ENCODE peak calls at places on chromosomes 13 and 19, in seven cellular contexts. W is body of pancreas, M is NB4, S is erythroblast, Z is uterus, I is testis, H is sigmoid colon. L is an unnamed sample.

GRCh38 chr19:1064661-1065605 is 2.0 kb upstream of the ARHGAP45 start:
- DNase-seq in Z (no peak), S (peak; percentile 82), W (peak; percentile 77), H (no peak), M (peak; percentile 68), I (peak; percentile 61), L (peak; percentile 82)

GRCh38 chr13:76522083-76522755 is 364.0 kb downstream of the KCTD12 start:
- DNase-seq in H (no peak), Z (no peak), W (no peak), M (no peak), S (peak; percentile 89), I (no peak), L (no peak)

GRCh38 chr13:30504081-30504480 is 38.3 kb upstream of the HMGB1 start:
- DNase-seq in H (no peak), W (no peak), M (peak; percentile 76), I (no peak), S (peak; percentile 93), Z (no peak), L (no peak)

GRCh38 chr13:89900104-89900760 is 1447.3 kb upstream of the MIR17HG start:
- DNase-seq in I (no peak), S (no peak), W (no peak), M (no peak), H (no peak), Z (no peak), L (no peak)

GRCh38 chr13:73740681-73741080 is 393.5 kb downstream of the KLF12 start:
- DNase-seq in H (no peak), Z (no peak), W (no peak), I (peak; percentile 22), M (no peak), S (no peak), L (no peak)

GRCh38 chr13:35787937-35788336 is 311.4 kb upstream of the MAB21L1 start:
- DNase-seq in S (no peak), M (no peak), W (no peak), H (no peak), I (no peak), Z (no peak), L (no peak)

GRCh38 chr19:43618921-43619261 is 538 bp downstream of the ZNF428 start:
- DNase-seq in M (peak; percentile 74), I (peak; percentile 77), Z (no peak), W (no peak), S (peak; percentile 82), H (no peak), L (no peak)

GRCh38 chr13:110523180-110523579 is 38.3 kb downstream of the RAB20 start:
- DNase-seq in W (no peak), I (no peak), S (no peak), Z (no peak), M (peak; percentile 44), H (peak; percentile 49), L (no peak)

GRCh38 chr13:101204270-101205011 is 211.9 kb downstream of the NALCN start:
- DNase-seq in S (no peak), H (no peak), I (no peak), M (no peak), Z (no peak), W (no peak), L (no peak)

GRCh38 chr13:36133950-36134349 is 2.8 kb upstream of the DCLK1 start:
- DNase-seq in Z (no peak), S (no peak), M (no peak), H (no peak), W (no peak), I (no peak), L (no peak)

GRCh38 chr13:40402931-40403412 is 263.5 kb downstream of the FOXO1 start:
- DNase-seq in M (peak; percentile 39), W (no peak), Z (peak; percentile 59), I (no peak), H (peak; percentile 68), S (no peak), L (peak; percentile 34)

GRCh38 chr13:40470665-40471064 is 195.8 kb downstream of the FOXO1 start:
- DNase-seq in Z (peak; percentile 70), I (no peak), S (no peak), W (no peak), M (no peak), H (no peak), L (no peak)

GRCh38 chr19:33812388-33813330 is 16.0 kb downstream of the KCTD15 start:
- DNase-seq in W (no peak), S (no peak), Z (no peak), H (peak; percentile 40), I (no peak), M (no peak), L (no peak)

GRCh38 chr19:1455002-1455335 is 5.0 kb downstream of the APC2 start:
- DNase-seq in W (no peak), M (no peak), I (no peak), S (no peak), H (no peak), Z (no peak), L (no peak)

GRCh38 chr19:51714848-51715247 is 8.9 kb downstream of the HAS1 start:
- DNase-seq in I (no peak), M (peak; percentile 34), W (no peak), S (no peak), Z (no peak), H (no peak), L (no peak)

GRCh38 chr13:100068532-100068931 is 20.4 kb upstream of the PCCA start:
- DNase-seq in M (no peak), I (no peak), Z (no peak), H (no peak), S (no peak), W (no peak), L (no peak)

GRCh38 chr19:1239796-1240737 is 1.5 kb upstream of the ATP5F1D start:
- DNase-seq in M (peak; percentile 85), W (peak; percentile 88), H (peak; percentile 96), I (peak; percentile 92), Z (peak; percentile 86), S (peak; percentile 95), L (peak; percentile 93)

GRCh38 chr19:55305491-55305890 is 19.6 kb downstream of the TMEM150B start:
- DNase-seq in Z (peak; percentile 46), H (no peak), I (peak; percentile 85), W (peak; percentile 44), M (peak; percentile 57), S (peak; percentile 46), L (peak; percentile 82)

GRCh38 chr19:47241919-47242644 is 11.1 kb upstream of the BBC3 start:
- DNase-seq in S (peak; percentile 67), H (no peak), M (peak; percentile 54), W (no peak), Z (no peak), I (no peak), L (no peak)

GRCh38 chr13:22060187-22060586 is 389.3 kb downstream of the FGF9 start:
- DNase-seq in S (no peak), W (no peak), I (no peak), M (no peak), H (no peak), Z (no peak), L (no peak)

GRCh38 chr13:22049384-22049783 is 378.5 kb downstream of the FGF9 start:
- DNase-seq in H (no peak), Z (no peak), S (no peak), I (no peak), M (no peak), W (no peak), L (no peak)

GRCh38 chr13:22050951-22051563 is 380.2 kb downstream of the FGF9 start:
- DNase-seq in Z (no peak), W (no peak), I (peak; percentile 25), H (no peak), S (no peak), M (no peak), L (peak; percentile 42)

GRCh38 chr13:22053053-22053452 is 382.2 kb downstream of the FGF9 start:
- DNase-seq in S (no peak), H (no peak), W (no peak), Z (no peak), I (no peak), M (no peak), L (no peak)

DNA sequence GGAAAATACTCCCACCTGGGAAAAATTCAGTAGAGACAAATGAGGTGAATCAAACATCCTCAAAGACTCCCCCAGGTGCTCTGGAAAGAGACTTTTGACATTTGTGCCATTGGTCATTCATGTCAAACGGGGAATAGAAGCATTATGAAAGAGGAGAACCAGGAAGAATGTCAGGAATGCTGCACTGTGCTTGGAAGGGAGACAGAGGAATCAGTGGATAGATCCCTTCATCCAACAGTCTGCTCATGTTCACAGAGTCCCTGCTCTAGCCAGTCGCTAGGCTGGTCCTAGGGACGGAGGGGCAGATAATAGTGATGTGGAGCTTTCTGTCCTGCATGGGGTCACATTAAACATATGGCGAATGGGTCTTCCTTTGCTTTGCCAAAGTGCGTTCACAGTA is 384.4 kb downstream of the FGF9 start:
- DNase-seq in M (no peak), Z (no peak), I (no peak), W (no peak), H (no peak), S (no peak), L (no peak)
- TF ChIP-seq POLR2A in M (no peak), Z (no peak), I (no peak), W (no peak), H (no peak), S (no peak), L (no peak)

GRCh38 chr19:44900328-44901244 is 5.0 kb upstream of the APOE start:
- DNase-seq in Z (no peak), S (no peak), W (no peak), M (no peak), H (no peak), I (no peak), L (no peak)
- TF ChIP-seq POLR2A in Z (no peak), S (no peak), W (no peak), M (no peak), H (no peak), I (no peak), L (no peak)

DNA sequence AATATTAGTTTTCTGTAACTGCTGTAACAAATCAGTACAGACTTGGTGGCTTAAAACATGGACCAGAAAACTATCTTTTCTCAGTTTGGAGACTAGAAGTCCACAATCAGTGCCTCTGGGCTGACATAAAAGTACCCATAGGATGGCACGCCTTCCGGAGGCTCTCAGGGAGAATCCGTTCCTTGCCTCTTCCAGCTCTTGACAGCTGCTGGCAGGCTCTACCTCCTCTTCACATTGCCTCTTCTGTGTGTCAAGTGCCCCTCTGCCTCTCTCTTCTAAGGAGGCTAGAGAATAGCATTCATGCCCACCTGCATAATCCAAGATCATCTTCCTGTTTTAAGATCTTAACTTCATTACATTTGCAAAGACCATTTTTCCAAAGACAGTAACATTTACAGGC is 1194.2 kb downstream of the EFNB2 start:
- DNase-seq in M (no peak), S (no peak), Z (no peak), H (no peak), I (no peak), W (no peak), L (no peak)
- TF ChIP-seq POLR2A in M (no peak), S (no peak), Z (no peak), H (no peak), I (no peak), W (no peak), L (no peak)

GRCh38 chr19:45385392-45386221 is 15.2 kb upstream of the ERCC2 start:
- DNase-seq in W (no peak), H (no peak), Z (no peak), S (no peak), I (no peak), M (no peak), L (no peak)

GRCh38 chr19:45391871-45392665 is 12.8 kb downstream of the PPP1R13L start:
- DNase-seq in H (no peak), Z (no peak), W (no peak), M (no peak), S (no peak), I (no peak), L (no peak)

GRCh38 chr19:45395524-45396388 is 9.1 kb downstream of the PPP1R13L start:
- DNase-seq in H (no peak), S (no peak), M (peak; percentile 46), W (no peak), I (no peak), Z (no peak), L (no peak)

GRCh38 chr19:45396389-45397260 is 8.2 kb downstream of the PPP1R13L start:
- DNase-seq in W (no peak), M (no peak), I (no peak), Z (no peak), H (no peak), S (no peak), L (no peak)

GRCh38 chr19:45391346-45391745 is 13.5 kb downstream of the PPP1R13L start:
- DNase-seq in I (no peak), S (no peak), Z (no peak), H (no peak), W (no peak), M (peak; percentile 34), L (no peak)
- TF ChIP-seq POLR2A in I (no peak), S (no peak), Z (no peak), H (no peak), W (no peak), M (no peak), L (no peak)

L was measured in adrenal gland.